ENCODE peak calls at places on chromosomes 11 and 22, in seven cellular contexts. L is HCT116, G is HepG2, V is H1, H is GM12878, S is K562, Y is SK-N-SH. U is an unnamed sample.

GRCh38 chr11:65524747-65525658 is at the start of gene SCYL1:
- DNase-seq in L (no peak), G (no peak), V (peak; percentile 88), H (no peak), S (peak; percentile 96), Y (peak; percentile 99), U (peak; percentile 90)

GRCh38 chr11:73889019-73889418 is 12.2 kb downstream of the PAAF1 start:
- DNase-seq in L (no peak), G (no peak), V (no peak), H (no peak), S (no peak), Y (no peak), U (no peak)

GRCh38 chr11:32210601-32211000 is 119.7 kb downstream of the RCN1 start:
- DNase-seq in L (no peak), G (no peak), V (no peak), H (no peak), S (no peak), Y (no peak), U (no peak)

GRCh38 chr11:16158426-16158994 is 197.8 kb downstream of the SOX6 start:
- DNase-seq in L (no peak), G (no peak), V (no peak), H (no peak), S (no peak), Y (no peak), U (no peak)

GRCh38 chr22:50247748-50248147 is 2.9 kb upstream of the TUBGCP6 start:
- DNase-seq in L (peak; percentile 64), G (no peak), V (peak; percentile 81), H (no peak), S (peak; percentile 30), Y (peak; percentile 81), U (no peak)

GRCh38 chr11:65558785-65559509 is 788 bp upstream of the LTBP3 start:
- DNase-seq in L (no peak), G (no peak), V (no peak), H (no peak), S (no peak), Y (peak; percentile 70), U (no peak)

GRCh38 chr22:21044931-21045584 is 688 bp upstream of the LRRC74B start:
- DNase-seq in L (no peak), G (no peak), V (no peak), H (no peak), S (peak; percentile 73), Y (peak; percentile 64), U (no peak)

GRCh38 chr11:102111011-102111786 is 952 bp downstream of the YAP1 start:
- DNase-seq in L (no peak), G (peak; percentile 94), V (peak; percentile 90), H (no peak), S (no peak), Y (peak; percentile 50), U (peak; percentile 54)

GRCh38 chr11:60514055-60514454 is 1.1 kb upstream of the MS4A13 start:
- DNase-seq in L (no peak), G (no peak), V (no peak), H (no peak), S (no peak), Y (no peak), U (no peak)

GRCh38 chr22:33785283-33785991 is 134.8 kb downstream of the LARGE1 start:
- DNase-seq in L (no peak), G (peak; percentile 8), V (no peak), H (peak; percentile 24), S (no peak), Y (peak; percentile 19), U (no peak)

DNA sequence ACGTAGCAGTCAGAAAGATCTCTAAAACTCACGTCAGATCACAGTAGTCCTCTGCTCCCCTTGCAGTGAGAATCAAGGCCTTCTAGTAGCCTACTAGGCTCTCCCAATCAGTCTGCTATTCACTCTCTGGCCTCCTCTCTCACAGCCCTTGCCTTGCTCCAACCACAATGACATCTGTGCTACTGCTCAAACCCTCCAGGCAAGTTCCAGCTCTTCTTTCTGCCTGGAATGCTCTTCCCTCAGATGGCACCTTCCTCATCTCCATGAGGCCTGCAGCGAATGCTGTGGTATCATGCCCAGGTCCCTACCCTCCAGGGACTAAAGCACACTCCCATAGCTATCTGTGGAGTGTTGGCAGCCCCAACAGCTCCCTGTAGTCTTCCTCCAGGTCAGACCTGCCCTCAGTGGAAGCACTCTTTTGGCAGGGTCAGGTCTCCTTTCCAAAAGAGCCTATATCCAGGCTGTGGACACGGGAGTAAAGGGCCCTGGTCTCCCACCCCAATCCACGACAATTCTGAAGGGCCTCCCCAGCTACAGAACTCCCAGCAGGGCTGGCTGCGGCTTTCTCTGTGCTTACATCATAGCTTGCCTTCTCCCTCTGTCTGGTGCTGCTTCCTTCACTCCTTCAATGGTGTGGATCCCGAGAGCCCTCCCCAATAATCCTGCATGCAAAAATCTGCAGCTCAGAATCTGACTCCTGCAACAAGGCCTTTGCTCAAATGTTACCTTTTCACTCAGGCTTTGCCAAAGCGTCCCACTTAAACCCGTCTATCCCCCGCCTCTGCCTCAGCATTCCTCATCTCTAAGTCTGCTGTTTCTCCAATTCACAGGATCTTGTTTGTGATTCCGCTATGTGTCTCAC is 8.9 kb downstream of the HIRA start:
- DNase-seq in L (no peak), G (no peak), V (no peak), H (no peak), S (no peak), Y (no peak), U (no peak)
- TF ChIP-seq JUND in L (no peak), G (no peak), V (no peak), H (no peak), S (no peak), Y (no peak), U (no peak)

DNA sequence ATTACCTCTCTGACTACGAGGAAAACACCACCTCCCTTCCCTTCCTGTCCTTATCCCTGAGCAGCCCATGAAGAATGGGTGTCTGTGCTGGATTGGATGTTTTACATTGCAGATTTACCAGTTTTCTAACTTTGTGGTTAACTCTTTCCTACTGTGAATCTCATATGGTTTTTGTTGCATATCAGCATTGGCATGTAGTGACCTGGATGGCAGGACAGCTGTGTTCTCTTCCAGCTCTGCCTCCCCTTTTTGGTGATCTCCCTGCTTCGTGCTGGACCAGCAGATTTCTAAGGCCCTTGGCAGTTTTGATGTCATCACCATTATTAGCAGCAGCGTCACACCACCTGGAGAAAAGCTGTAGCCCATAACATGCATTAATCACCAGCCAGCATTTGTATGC is 26.7 kb downstream of the OR6Q1 start:
- DNase-seq in L (no peak), G (no peak), V (no peak), H (no peak), S (no peak), Y (no peak), U (no peak)
- TF ChIP-seq JUND in L (no peak), G (no peak), V (no peak), H (no peak), S (no peak), Y (no peak), U (no peak)

GRCh38 chr11:130145975-130146776 is 13.4 kb upstream of the ST14 start:
- DNase-seq in L (peak; percentile 87), G (peak; percentile 65), V (peak; percentile 85), H (no peak), S (no peak), Y (no peak), U (peak; percentile 84)
- TF ChIP-seq JUND in L (peak; percentile 93), G (peak; percentile 24), V (peak; percentile 94), H (no peak), S (no peak), Y (no peak), U (peak; percentile 53)

GRCh38 chr11:114367244-114367957 is 32.9 kb downstream of the C11orf71 start:
- DNase-seq in L (no peak), G (no peak), V (no peak), H (no peak), S (no peak), Y (peak; percentile 25), U (no peak)

GRCh38 chr11:114368918-114369680 is 31.2 kb downstream of the C11orf71 start:
- DNase-seq in L (no peak), G (no peak), V (no peak), H (no peak), S (no peak), Y (peak; percentile 29), U (peak; percentile 28)

GRCh38 chr11:114362958-114363357 is 37.4 kb downstream of the C11orf71 start:
- DNase-seq in L (no peak), G (no peak), V (no peak), H (no peak), S (no peak), Y (no peak), U (no peak)

DNA sequence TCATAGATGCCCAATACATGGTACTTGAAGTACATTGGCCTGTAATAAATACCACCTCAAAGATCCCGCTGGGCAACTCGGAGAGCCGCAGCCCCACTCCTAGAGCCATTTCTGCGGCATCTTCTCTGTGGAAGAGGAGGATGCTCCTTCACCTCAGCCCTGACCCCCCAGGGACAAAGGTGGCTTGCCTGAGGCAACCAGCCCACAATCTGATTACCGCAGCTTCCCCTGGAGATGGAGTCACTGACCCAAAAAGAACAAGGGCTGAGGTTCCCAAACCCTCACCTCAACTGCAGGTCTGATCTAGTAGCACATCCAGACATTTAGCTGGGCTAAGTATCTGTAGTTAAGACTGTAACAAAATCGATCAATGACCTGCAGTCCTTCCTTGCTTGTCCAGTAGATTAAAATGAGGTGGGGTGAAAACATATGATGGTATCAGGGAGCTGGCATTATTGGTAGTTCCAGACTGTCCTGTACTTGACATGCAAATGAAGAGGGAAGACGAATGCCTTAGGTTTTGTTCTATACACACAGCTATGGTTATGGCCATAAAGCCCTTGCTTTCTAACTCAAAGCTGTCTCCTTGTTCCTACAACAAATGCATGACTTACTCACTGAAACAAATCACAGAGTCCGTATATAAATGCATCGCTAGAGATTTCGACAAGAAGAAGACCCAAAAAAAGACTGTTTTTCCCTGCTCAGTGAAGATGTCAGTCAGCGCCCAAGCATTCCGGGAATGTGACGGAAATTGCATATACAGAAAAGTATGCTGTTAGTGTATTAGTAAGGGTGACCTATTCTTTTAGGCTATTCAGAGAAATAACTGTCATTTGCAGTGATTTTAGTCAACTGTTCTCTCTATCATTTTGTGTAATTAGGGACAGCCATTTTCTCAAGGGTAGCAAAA is 33.7 kb downstream of the C11orf71 start:
- DNase-seq in L (no peak), G (no peak), V (no peak), H (no peak), S (no peak), Y (no peak), U (no peak)
- TF ChIP-seq JUND in L (no peak), G (no peak), V (no peak), H (no peak), S (no peak), Y (peak; percentile 96), U (no peak)